ENCODE peak calls at places on chromosomes 13 and 19, in five cellular contexts. V is HCT116, L is H1, F is neural progenitor cell, K is PC-3. X is an unnamed sample.

GRCh38 chr13:95146486-95146885 is 154.8 kb downstream of the ABCC4 start:
- DNase-seq in V (no peak), L (no peak), F (no peak), K (no peak), X (no peak)

GRCh38 chr19:40442328-40443130 is 1.6 kb downstream of the SERTAD3 start:
- DNase-seq in V (no peak), L (no peak), F (no peak), K (no peak), X (no peak)

GRCh38 chr19:16883518-16883917 is 5.3 kb upstream of the F2RL3 start:
- DNase-seq in V (no peak), L (no peak), F (no peak), K (no peak), X (no peak)

GRCh38 chr13:101474419-101474957 is 22.0 kb downstream of the ITGBL1 start:
- DNase-seq in V (no peak), L (peak), F (peak), K (peak), X (no peak)

GRCh38 chr13:34913040-34913439 is 29.0 kb upstream of the NBEA start:
- DNase-seq in V (no peak), L (peak), F (peak), K (peak), X (no peak)

GRCh38 chr13:38530492-38530891 is 156.4 kb upstream of the FREM2 start:
- DNase-seq in V (no peak), L (no peak), F (no peak), K (peak), X (no peak)

GRCh38 chr13:24203726-24204295 is 43.3 kb downstream of the SPATA13 start:
- DNase-seq in V (no peak), L (no peak), F (no peak), K (peak), X (no peak)

GRCh38 chr13:102597029-102598015 is 536 bp downstream of the TPP2 start:
- DNase-seq in V (no peak), L (no peak), F (peak), K (peak), X (peak)

GRCh38 chr19:47839913-47840312 is 18.2 kb downstream of the CRX start:
- DNase-seq in V (no peak), L (no peak), F (peak), K (no peak), X (no peak)

GRCh38 chr13:94280357-94280756 is 199.1 kb downstream of the DCT start:
- DNase-seq in V (no peak), L (no peak), F (no peak), K (no peak), X (no peak)

GRCh38 chr13:35768126-35768525 is 291.6 kb upstream of the MAB21L1 start:
- DNase-seq in V (no peak), L (no peak), F (no peak), K (no peak), X (no peak)

GRCh38 chr13:49112782-49113525 is 107.2 kb upstream of the MLNR start:
- DNase-seq in V (no peak), L (no peak), F (peak), K (no peak), X (no peak)

DNA sequence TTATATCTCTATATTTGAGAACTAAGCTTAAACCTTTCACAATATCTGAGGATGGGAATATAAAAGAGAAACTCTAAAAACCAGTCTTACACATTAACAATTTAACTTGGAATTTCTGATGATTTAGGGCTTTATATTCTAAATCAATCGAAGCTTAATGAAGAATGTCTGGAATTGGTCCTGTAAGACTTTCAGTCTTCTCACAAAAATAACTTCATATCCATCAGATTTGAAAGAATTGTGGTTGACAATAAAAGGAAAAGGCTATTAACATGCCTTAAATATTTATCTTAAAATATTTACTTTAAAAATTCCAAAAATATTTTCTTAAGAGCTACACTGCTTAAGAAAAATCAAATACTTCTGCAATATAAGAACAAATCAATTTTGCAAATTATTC is 27.3 kb downstream of the MYCBP2 start:
- DNase-seq in V (no peak), L (no peak), F (no peak), K (no peak), X (no peak)
- H3K4me2 ChIP-seq in V (no peak), L (no peak), F (no peak), K (no peak), X (no peak)

GRCh38 chr13:113728571-113729054 is 30.4 kb upstream of the TMEM255B start:
- DNase-seq in V (no peak), L (no peak), F (no peak), K (no peak), X (no peak)

GRCh38 chr13:113731192-113732175 is 27.5 kb upstream of the TMEM255B start:
- DNase-seq in V (no peak), L (no peak), F (no peak), K (no peak), X (no peak)

GRCh38 chr13:113730831-113731191 is 28.2 kb upstream of the TMEM255B start:
- DNase-seq in V (no peak), L (no peak), F (no peak), K (no peak), X (no peak)

GRCh38 chr13:113729329-113730019 is 29.6 kb upstream of the TMEM255B start:
- DNase-seq in V (no peak), L (no peak), F (no peak), K (no peak), X (no peak)

GRCh38 chr13:113730145-113730750 is 28.8 kb upstream of the TMEM255B start:
- DNase-seq in V (no peak), L (no peak), F (no peak), K (no peak), X (no peak)
- TF ChIP-seq EZH2 in V (no peak), L (no peak), F (no peak), K (no peak), X (peak)

GRCh38 chr13:45332831-45333219 is 8.2 kb downstream of the TPT1 start:
- DNase-seq in V (no peak), L (no peak), F (no peak), K (no peak), X (no peak)
- H3K4me2 ChIP-seq in V (peak), L (no peak), F (no peak), K (peak), X (peak)

GRCh38 chr13:20991741-20992520 is 69.5 kb downstream of the LATS2 start:
- DNase-seq in V (no peak), L (no peak), F (no peak), K (no peak), X (no peak)

GRCh38 chr13:20995245-20995829 is 66.0 kb downstream of the LATS2 start:
- DNase-seq in V (no peak), L (no peak), F (no peak), K (no peak), X (no peak)

GRCh38 chr13:20993211-20993610 is 68.2 kb downstream of the LATS2 start:
- DNase-seq in V (no peak), L (no peak), F (no peak), K (no peak), X (no peak)

GRCh38 chr13:20994441-20994821 is 67.0 kb downstream of the LATS2 start:
- DNase-seq in V (no peak), L (no peak), F (no peak), K (no peak), X (no peak)

DNA sequence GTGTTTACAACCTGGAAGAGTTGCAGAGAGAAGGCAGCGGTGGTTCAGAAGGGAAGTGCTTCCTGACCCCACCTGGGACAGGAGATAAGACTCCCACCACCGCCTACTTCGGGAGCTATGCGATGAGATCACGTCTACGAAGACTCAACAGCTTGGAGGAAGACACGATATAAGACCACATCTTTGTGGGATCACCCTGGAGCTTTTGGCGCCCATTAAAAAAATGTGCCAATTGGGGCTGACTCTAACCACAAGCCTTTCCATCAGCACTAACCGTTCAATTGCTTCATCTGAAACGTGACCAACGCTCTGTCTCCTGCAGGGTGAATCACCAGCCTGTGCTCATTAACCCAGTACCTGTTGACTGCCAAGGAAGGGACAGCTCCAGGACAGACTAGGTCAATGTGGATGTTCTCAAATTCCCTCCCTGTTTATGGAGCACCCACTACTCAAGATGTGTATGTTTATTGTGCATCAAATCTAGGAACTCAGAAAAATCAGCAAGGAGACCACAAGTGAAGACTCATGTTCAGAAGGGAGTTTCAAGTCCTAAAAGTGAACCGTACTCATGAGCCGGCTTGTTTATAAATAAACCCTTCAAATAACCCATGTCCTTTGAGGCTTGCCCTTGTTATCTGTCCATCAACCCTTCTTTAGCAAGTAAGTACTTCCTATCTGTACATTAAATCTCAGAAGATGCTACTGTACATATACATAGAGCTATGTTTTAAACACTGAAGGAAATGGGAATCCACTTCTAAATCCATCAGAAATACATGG is 67.5 kb downstream of the LATS2 start:
- DNase-seq in V (no peak), L (no peak), F (no peak), K (no peak), X (no peak)
- TF ChIP-seq EZH2 in V (no peak), L (no peak), F (no peak), K (no peak), X (no peak)

DNA sequence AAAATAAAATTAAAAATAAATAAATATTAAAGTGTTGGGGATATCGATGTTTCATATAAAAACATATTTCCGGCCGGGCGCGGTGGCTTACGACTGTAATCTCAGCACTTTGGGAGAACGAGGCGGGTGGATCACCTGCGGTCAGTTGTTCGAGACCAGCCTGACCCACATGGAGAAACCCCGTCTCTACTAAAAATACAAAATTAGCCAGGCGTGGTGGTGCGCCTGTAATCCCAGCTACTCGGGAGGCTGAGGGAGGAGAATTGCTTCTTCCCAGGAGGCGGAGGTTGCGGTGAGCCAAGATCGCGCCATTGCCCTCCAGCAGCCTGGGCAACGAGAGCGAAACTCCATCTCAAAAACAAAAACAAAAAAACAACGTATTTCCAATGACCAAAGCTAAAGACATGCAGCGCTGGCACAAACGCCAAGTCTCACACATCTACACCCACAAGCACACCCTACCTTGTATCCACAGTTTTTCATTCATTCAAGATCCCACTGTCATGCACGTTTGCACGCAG is 907 bp downstream of the ZNF569 start:
- DNase-seq in V (no peak), L (peak), F (no peak), K (no peak), X (no peak)
- H3K4me2 ChIP-seq in V (no peak), L (peak), F (peak), K (peak), X (peak)

X was measured in PC-9.